ENCODE peak calls at places on chromosome 15, in six cellular contexts. W, D, J, B, H and U are unnamed samples.

GRCh38 chr15:40308844-40309189 is 1.1 kb upstream of the PLCB2 start:
- DNase-seq in W (no peak), D (no peak), J (no peak), B (peak), H (no peak), U (peak)

GRCh38 chr15:69265347-69265955 is 33.3 kb upstream of the PAQR5 start:
- DNase-seq in W (peak), D (no peak), J (peak), B (no peak), H (peak), U (no peak)

GRCh38 chr15:25939122-25939521 is 76.0 kb upstream of the ATP10A start:
- DNase-seq in W (no peak), D (no peak), J (no peak), B (no peak), H (no peak), U (no peak)

GRCh38 chr15:80780416-80781221 is 1.4 kb downstream of the CEMIP start:
- DNase-seq in W (peak), D (peak), J (no peak), B (no peak), H (no peak), U (peak)

GRCh38 chr15:76239786-76240185 is 71.5 kb downstream of the ETFA start:
- DNase-seq in W (no peak), D (no peak), J (no peak), B (no peak), H (no peak), U (no peak)

GRCh38 chr15:67594793-67595192 is 52.3 kb downstream of the MAP2K5 start:
- DNase-seq in W (no peak), D (no peak), J (no peak), B (no peak), H (no peak), U (no peak)

GRCh38 chr15:28885630-28886430 is at the start of gene APBA2:
- DNase-seq in W (peak), D (no peak), J (no peak), B (no peak), H (peak), U (no peak)

GRCh38 chr15:25173241-25174028 is 218.6 kb downstream of the SNRPN start:
- DNase-seq in W (no peak), D (peak), J (no peak), B (no peak), H (no peak), U (no peak)

GRCh38 chr15:63414474-63415201 is 33.0 kb upstream of the CA12 start:
- DNase-seq in W (no peak), D (no peak), J (no peak), B (no peak), H (peak), U (no peak)

GRCh38 chr15:42719051-42719450 is 17.9 kb downstream of the CDAN1 start:
- DNase-seq in W (no peak), D (no peak), J (no peak), B (no peak), H (no peak), U (no peak)

GRCh38 chr15:75229191-75230015 is 27.7 kb downstream of the C15orf39 start:
- DNase-seq in W (no peak), D (no peak), J (no peak), B (peak), H (no peak), U (no peak)

GRCh38 chr15:65533057-65533752 is 2.9 kb downstream of the HACD3 start:
- DNase-seq in W (peak), D (no peak), J (no peak), B (no peak), H (no peak), U (no peak)

GRCh38 chr15:48031466-48031865 is 89.3 kb upstream of the SLC24A5 start:
- DNase-seq in W (no peak), D (no peak), J (no peak), B (no peak), H (no peak), U (no peak)

GRCh38 chr15:90162956-90163355 is 38.2 kb upstream of the SEMA4B start:
- DNase-seq in W (no peak), D (no peak), J (no peak), B (no peak), H (no peak), U (no peak)

GRCh38 chr15:29988689-29989088 is 94.1 kb upstream of the GOLGA8J start:
- DNase-seq in W (no peak), D (no peak), J (no peak), B (no peak), H (no peak), U (no peak)

GRCh38 chr15:70280781-70281180 is 183.1 kb upstream of the TLE3 start:
- DNase-seq in W (no peak), D (no peak), J (no peak), B (no peak), H (no peak), U (no peak)

GRCh38 chr15:29854413-29854812 is 32.1 kb upstream of the TJP1 start:
- DNase-seq in W (peak), D (no peak), J (peak), B (no peak), H (no peak), U (no peak)

GRCh38 chr15:54812383-54812782 is 384.4 kb downstream of the RSL24D1 start:
- DNase-seq in W (no peak), D (no peak), J (no peak), B (no peak), H (no peak), U (no peak)

GRCh38 chr15:63344737-63345390 is 36.8 kb downstream of the CA12 start:
- DNase-seq in W (peak), D (no peak), J (no peak), B (peak), H (no peak), U (no peak)

GRCh38 chr15:66483131-66483566 is 14.4 kb downstream of the SNAPC5 start:
- DNase-seq in W (peak), D (no peak), J (no peak), B (no peak), H (no peak), U (no peak)

GRCh38 chr15:40929730-40930429 is 740 bp downstream of the DLL4 start:
- DNase-seq in W (peak), D (peak), J (no peak), B (no peak), H (no peak), U (peak)

GRCh38 chr15:78536134-78536533 is 4.1 kb upstream of the PSMA4 start:
- DNase-seq in W (peak), D (no peak), J (no peak), B (no peak), H (no peak), U (no peak)

GRCh38 chr15:99134317-99134821 is 29.5 kb downstream of the SYNM start:
- DNase-seq in W (no peak), D (no peak), J (no peak), B (no peak), H (no peak), U (no peak)

GRCh38 chr15:35499723-35500122 is 46.2 kb downstream of the DPH6 start:
- DNase-seq in W (peak), D (no peak), J (no peak), B (no peak), H (no peak), U (no peak)

GRCh38 chr15:45943255-45943654 is 308.4 kb downstream of the SQOR start:
- DNase-seq in W (no peak), D (no peak), J (no peak), B (no peak), H (no peak), U (no peak)

GRCh38 chr15:80836991-80837390 is 57.8 kb downstream of the CEMIP start:
- DNase-seq in W (no peak), D (no peak), J (no peak), B (no peak), H (no peak), U (no peak)

GRCh38 chr15:63507878-63508818 is 3.8 kb downstream of the USP3 start:
- DNase-seq in W (no peak), D (no peak), J (no peak), B (no peak), H (no peak), U (no peak)

GRCh38 chr15:36867436-36867835 is 232.9 kb downstream of the MEIS2 start:
- DNase-seq in W (no peak), D (no peak), J (no peak), B (no peak), H (no peak), U (no peak)

GRCh38 chr15:98745650-98746374 is 97.5 kb downstream of the IGF1R start:
- DNase-seq in W (peak), D (no peak), J (no peak), B (no peak), H (no peak), U (no peak)

GRCh38 chr15:98609144-98609852 is 39.0 kb upstream of the IGF1R start:
- DNase-seq in W (peak), D (no peak), J (peak), B (no peak), H (no peak), U (no peak)

GRCh38 chr15:31047437-31047836 is 54.1 kb downstream of the TRPM1 start:
- DNase-seq in W (no peak), D (no peak), J (no peak), B (no peak), H (no peak), U (no peak)

GRCh38 chr15:62241135-62241770 is 76.2 kb upstream of the C2CD4B start:
- DNase-seq in W (peak), D (peak), J (no peak), B (no peak), H (no peak), U (peak)

GRCh38 chr15:76341366-76342045 is 4.9 kb downstream of the ISL2 start:
- DNase-seq in W (no peak), D (no peak), J (no peak), B (no peak), H (no peak), U (peak)

GRCh38 chr15:57333487-57333886 is 42.8 kb upstream of the CGNL1 start:
- DNase-seq in W (no peak), D (no peak), J (no peak), B (no peak), H (no peak), U (no peak)

GRCh38 chr15:72179950-72180581 is 17.5 kb downstream of the GRAMD2A start:
- DNase-seq in W (no peak), D (no peak), J (no peak), B (peak), H (no peak), U (no peak)

GRCh38 chr15:57025264-57025939 is 107.0 kb downstream of the TCF12 start:
- DNase-seq in W (peak), D (no peak), J (no peak), B (no peak), H (no peak), U (no peak)

GRCh38 chr15:72967397-72967796 is 84.9 kb upstream of the NEO1 start:
- DNase-seq in W (no peak), D (no peak), J (no peak), B (no peak), H (no peak), U (no peak)

GRCh38 chr15:94791516-94791915 is 560.2 kb downstream of the MCTP2 start:
- DNase-seq in W (peak), D (no peak), J (no peak), B (no peak), H (no peak), U (no peak)

GRCh38 chr15:61084944-61085367 is 144.1 kb downstream of the RORA start:
- DNase-seq in W (no peak), D (no peak), J (no peak), B (no peak), H (no peak), U (no peak)

GRCh38 chr15:50426428-50426827 is 2.2 kb downstream of the USP8 start:
- DNase-seq in W (no peak), D (no peak), J (no peak), B (no peak), H (no peak), U (no peak)